ENCODE peak calls at places on chromosome X, in seven cellular contexts. J is cardiac muscle cell, X is Panc1, S is fibroblast of lung, C is MM.1S, L is epithelial cell of esophagus, F is sigmoid colon. E is an unnamed sample.

GRCh38 chrX:11172413-11172812 is 61.3 kb downstream of the HCCS start:
- DNase-seq in F (no peak), J (no peak), S (no peak), X (no peak), C (no peak), L (no peak), E (no peak)

GRCh38 chrX:69037786-69038185 is 127.5 kb downstream of the PJA1 start:
- DNase-seq in J (no peak), L (no peak), S (no peak), F (no peak), X (no peak), C (no peak), E (no peak)

GRCh38 chrX:152640039-152640818 is 2.5 kb downstream of the GABRQ start:
- DNase-seq in X (no peak), J (peak), L (peak), C (no peak), F (no peak), S (peak), E (no peak)

GRCh38 chrX:68685722-68686683 is 38.5 kb downstream of the STARD8 start:
- DNase-seq in S (peak), F (peak), L (peak), X (no peak), C (no peak), J (peak), E (peak)

GRCh38 chrX:119605398-119605738 is 856 bp downstream of the NKRF start:
- DNase-seq in F (no peak), L (peak), S (no peak), J (no peak), X (no peak), C (no peak), E (no peak)

GRCh38 chrX:129193357-129193756 is 329.9 kb downstream of the SMARCA1 start:
- DNase-seq in J (no peak), F (no peak), C (no peak), L (peak), X (no peak), S (no peak), E (no peak)

GRCh38 chrX:76555816-76556215 is 128.3 kb downstream of the MAGEE1 start:
- DNase-seq in S (peak), X (no peak), C (peak), J (peak), L (peak), F (no peak), E (peak)

GRCh38 chrX:119482497-119483480 is 14.5 kb downstream of the SLC25A5 start:
- DNase-seq in X (no peak), S (peak), L (peak), F (peak), J (peak), C (peak), E (peak)

GRCh38 chrX:1592128-1592862 is 891 bp downstream of the AKAP17A start:
- DNase-seq in L (peak), C (peak), S (peak), J (peak), X (no peak), F (no peak), E (peak)

GRCh38 chrX:125205084-125205917 is 114.4 kb upstream of the TEX13C start:
- DNase-seq in L (peak), F (peak), C (no peak), S (peak), X (no peak), J (peak), E (peak)

GRCh38 chrX:68735266-68735665 is 87.8 kb downstream of the STARD8 start:
- DNase-seq in F (no peak), L (no peak), C (no peak), X (no peak), S (no peak), J (no peak), E (no peak)

GRCh38 chrX:36241397-36241796 is 321.9 kb downstream of the CFAP47 start:
- DNase-seq in J (no peak), F (no peak), L (peak), S (no peak), C (no peak), X (no peak), E (no peak)

GRCh38 chrX:118717703-118718391 is 9.6 kb upstream of the IL13RA1 start:
- DNase-seq in C (no peak), L (no peak), J (no peak), X (no peak), F (no peak), S (no peak), E (peak)

GRCh38 chrX:117969337-117969736 is 147.3 kb downstream of the KLHL13 start:
- DNase-seq in X (no peak), F (no peak), S (no peak), L (no peak), C (no peak), J (no peak), E (no peak)

GRCh38 chrX:53071604-53072417 is 10.4 kb upstream of the TSPYL2 start:
- DNase-seq in X (no peak), S (peak), F (peak), J (peak), L (peak), C (peak), E (peak)

GRCh38 chrX:15616531-15616930 is 15.8 kb upstream of the ACE2 start:
- DNase-seq in F (no peak), S (no peak), X (no peak), J (peak), C (no peak), L (no peak), E (no peak)

GRCh38 chrX:22081475-22082092 is 49.5 kb downstream of the PHEX start:
- DNase-seq in L (peak), J (peak), F (peak), C (peak), S (peak), X (peak), E (peak)

GRCh38 chrX:39527045-39527444 is 570.7 kb downstream of the BCOR start:
- DNase-seq in S (peak), F (no peak), L (no peak), C (no peak), X (no peak), J (peak), E (no peak)

GRCh38 chrX:130758072-130758471 is 144.9 kb downstream of the ENOX2 start:
- DNase-seq in L (no peak), J (no peak), C (no peak), F (no peak), X (no peak), S (no peak), E (no peak)

GRCh38 chrX:106862972-106863688 is 40.0 kb downstream of the RIPPLY1 start:
- DNase-seq in C (peak), L (peak), S (no peak), J (peak), X (peak), F (no peak), E (peak)

GRCh38 chrX:9429767-9430166 is 35.1 kb upstream of the TBL1X start:
- DNase-seq in L (peak), F (no peak), C (no peak), X (no peak), S (no peak), J (no peak), E (no peak)

GRCh38 chrX:133414399-133415275 is 652 bp downstream of the GPC4 start:
- DNase-seq in F (peak), L (peak), J (peak), S (peak), C (peak), X (no peak), E (no peak)

GRCh38 chrX:53681661-53682060 is 4.9 kb downstream of the HUWE1 start:
- DNase-seq in J (peak), S (peak), F (no peak), C (no peak), L (peak), X (no peak), E (no peak)

GRCh38 chrX:72018277-72019112 is 107.8 kb downstream of the NHSL2 start:
- DNase-seq in F (peak), X (no peak), L (peak), S (peak), C (peak), J (peak), E (peak)
- H3K4me3 ChIP-seq in F (peak), X (peak), L (no peak), S (no peak), C (peak), J (no peak), E (no peak)

DNA sequence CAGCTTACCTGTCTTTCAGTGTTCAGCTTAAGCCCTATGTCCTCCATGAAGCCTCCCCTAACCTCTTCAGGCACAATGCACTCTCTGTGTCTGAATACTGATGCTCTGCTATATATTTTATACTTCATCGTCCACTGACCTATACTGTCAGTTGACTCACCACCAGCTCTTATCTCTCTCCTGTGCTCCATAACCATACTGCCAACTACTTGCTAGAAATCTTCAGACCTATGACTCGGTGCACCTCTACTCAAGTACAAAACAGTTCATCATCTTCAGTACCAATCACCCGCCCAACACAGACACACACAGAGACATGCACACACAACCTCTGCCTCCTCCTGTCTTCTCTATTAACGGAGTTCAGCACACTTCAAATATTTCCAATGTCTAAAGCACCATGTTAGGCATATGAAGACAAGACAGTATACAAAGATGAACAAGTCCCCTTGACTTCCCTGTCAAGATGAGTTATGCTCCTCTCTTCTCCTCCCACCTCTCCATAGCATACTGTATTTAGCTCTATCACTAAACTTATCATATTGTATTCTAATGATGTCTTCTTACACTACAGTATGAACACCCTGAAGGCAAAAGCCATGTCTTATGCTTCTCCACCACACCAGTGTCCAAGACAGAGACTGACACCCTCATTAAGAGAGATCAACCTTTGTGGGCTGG is 42.5 kb downstream of the ARHGEF6 start:
- DNase-seq in C (no peak), S (no peak), F (no peak), J (no peak), X (no peak), L (no peak), E (no peak)
- TF ChIP-seq CTCF in C (no peak), S (no peak), F (no peak), J (no peak), X (no peak), L (no peak), E (no peak)

DNA sequence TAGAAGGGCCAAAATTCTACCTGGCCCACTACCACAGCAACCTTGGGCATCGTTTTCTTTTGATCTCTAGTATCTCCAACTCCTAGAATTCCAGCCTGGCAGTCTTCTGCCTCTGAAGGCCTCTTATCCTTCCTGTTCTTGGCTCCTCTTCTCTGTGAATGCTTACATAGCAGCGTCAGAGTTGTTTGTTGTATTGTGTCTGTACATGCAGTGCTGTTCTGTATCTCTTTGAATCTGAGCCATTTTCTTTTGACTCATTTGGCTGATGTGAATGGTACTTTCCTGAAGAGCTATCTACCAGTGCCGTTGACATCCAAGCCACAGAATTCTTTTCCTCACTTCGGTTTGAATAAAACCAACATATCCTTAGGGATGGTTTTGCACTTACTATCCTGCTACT is 79.2 kb downstream of the TMEM164 start:
- DNase-seq in L (peak), X (no peak), C (no peak), F (no peak), S (peak), J (peak), E (no peak)
- H3K4me3 ChIP-seq in L (no peak), X (no peak), C (no peak), F (no peak), S (no peak), J (no peak), E (no peak)

GRCh38 chrX:114075073-114075673 is 508.7 kb upstream of the HTR2C start:
- DNase-seq in X (no peak), F (no peak), J (no peak), C (no peak), S (no peak), L (no peak), E (no peak)
- TF ChIP-seq CTCF in X (peak), F (no peak), J (peak), C (peak), S (no peak), L (no peak), E (no peak)

GRCh38 chrX:153926863-153927685 is 1.0 kb upstream of the ARHGAP4 start:
- DNase-seq in S (peak), C (peak), J (peak), X (no peak), L (peak), F (peak), E (peak)
- H3K4me3 ChIP-seq in S (peak), C (peak), J (peak), X (peak), L (peak), F (peak), E (peak)

GRCh38 chrX:155148724-155149537 is 67.3 kb upstream of the VBP1 start:
- DNase-seq in F (no peak), X (no peak), S (no peak), J (peak), C (no peak), L (peak), E (peak)
- TF ChIP-seq CTCF in F (peak), X (peak), S (peak), J (peak), C (peak), L (peak), E (peak)

GRCh38 chrX:13652256-13653021 is 502 bp upstream of the TCEANC start:
- DNase-seq in X (no peak), S (peak), J (peak), L (peak), F (no peak), C (no peak), E (no peak)
- H3K4me3 ChIP-seq in X (peak), S (peak), J (peak), L (peak), F (peak), C (peak), E (peak)

E was measured in GM12865.